ENCODE peak calls at places on chromosomes 4 and X, in eight cellular contexts. F, T, A, G, R, S, H and Q are unnamed samples. For H3K4me1, the result is how much of the 10 kb centered on the place peaks cover.

GRCh38 chrX:102835504-102836146 is 101.4 kb upstream of the RAB40AL start:
- DNase-seq in F (no peak), T (no peak), A (no peak), G (no peak), R (peak), S (peak), H (peak), Q (no peak)

GRCh38 chr4:109078724-109079123 is 223.7 kb downstream of the COL25A1 start:
- DNase-seq in F (no peak), T (no peak), A (no peak), G (no peak), R (no peak), S (no peak), H (no peak), Q (no peak)

GRCh38 chr4:90990298-90990697 is 863.1 kb downstream of the CCSER1 start:
- DNase-seq in F (no peak), T (no peak), A (no peak), G (no peak), R (no peak), S (no peak), H (no peak), Q (no peak)

GRCh38 chrX:96763608-96764007 is 79.0 kb downstream of the DIAPH2 start:
- DNase-seq in F (no peak), T (no peak), A (no peak), G (no peak), R (no peak), S (no peak), H (no peak), Q (no peak)

GRCh38 chrX:136162827-136163427 is 15.6 kb downstream of the FHL1 start:
- DNase-seq in F (peak), T (no peak), A (peak), G (peak), R (no peak), S (peak), H (peak), Q (peak)

GRCh38 chr4:129900430-129900953 is 804.5 kb downstream of the C4orf33 start:
- DNase-seq in F (no peak), T (no peak), A (no peak), G (no peak), R (no peak), S (no peak), H (no peak), Q (no peak)

GRCh38 chr4:173272987-173273386 is 61.2 kb downstream of the HMGB2 start:
- DNase-seq in F (no peak), T (no peak), A (no peak), G (no peak), R (no peak), S (no peak), H (no peak), Q (no peak)

GRCh38 chr4:6855692-6856297 is 53.8 kb upstream of the TBC1D14 start:
- DNase-seq in F (no peak), T (peak), A (no peak), G (no peak), R (no peak), S (no peak), H (no peak), Q (no peak)

GRCh38 chr4:145731026-145731425 is 51.1 kb downstream of the C4orf51 start:
- DNase-seq in F (no peak), T (no peak), A (no peak), G (no peak), R (peak), S (no peak), H (no peak), Q (no peak)

DNA sequence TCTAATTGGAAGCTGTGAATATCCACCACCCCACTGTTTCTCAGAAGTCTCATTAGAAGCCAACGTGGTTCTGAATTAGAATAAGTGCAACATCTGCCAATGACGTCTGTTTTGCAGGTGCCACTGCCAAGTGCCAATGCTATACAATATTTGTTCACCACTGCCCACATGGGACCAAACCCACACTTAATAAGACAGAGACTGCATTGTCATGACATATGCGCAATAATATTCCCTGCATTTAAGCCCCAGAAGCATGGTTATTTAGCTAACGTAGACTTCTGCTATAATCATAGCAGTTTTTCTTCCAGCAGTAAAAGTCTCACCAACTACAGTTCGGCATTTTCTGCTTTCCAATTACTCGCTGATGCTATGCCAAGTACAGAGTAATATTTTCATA is 262.5 kb upstream of the PCDH18 start:
- DNase-seq in F (no peak), T (no peak), A (no peak), G (no peak), R (no peak), S (no peak), H (no peak), Q (no peak)
- H3K27ac ChIP-seq in F (no peak), T (no peak), A (no peak), G (no peak), R (no peak), S (no peak), H (no peak), Q (no peak)

DNA sequence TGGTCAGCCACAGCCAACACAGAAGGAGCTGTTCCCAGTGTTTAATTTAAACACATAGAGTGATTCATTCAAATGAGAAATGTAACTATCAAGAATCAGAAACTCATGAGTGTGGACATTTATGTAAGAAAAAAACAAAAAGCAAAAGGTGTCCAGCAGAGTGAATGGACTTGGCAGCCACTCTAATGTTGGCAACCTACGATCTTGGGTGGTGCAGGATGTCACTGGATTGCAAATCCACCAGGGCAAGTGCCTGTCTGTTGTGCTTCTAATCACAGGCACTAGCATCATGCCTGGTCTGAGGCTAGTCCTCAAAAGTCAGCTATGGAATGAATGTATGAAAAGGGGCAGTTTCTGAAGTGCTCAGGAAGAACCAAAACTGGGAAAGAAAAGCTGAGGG is 277.7 kb upstream of the CLNK start:
- DNase-seq in F (no peak), T (no peak), A (no peak), G (no peak), R (no peak), S (no peak), H (no peak), Q (no peak)
- H3K4me1 ChIP-seq in F (under half), T (under half), A (under half), G (under half), R (under half), S (under half), H (under half), Q (under half)

GRCh38 chr4:96347582-96347981 is 507.7 kb downstream of the PDHA2 start:
- DNase-seq in F (no peak), T (no peak), A (no peak), G (no peak), R (no peak), S (no peak), H (no peak), Q (no peak)

GRCh38 chr4:96355414-96355813 is 515.5 kb downstream of the PDHA2 start:
- DNase-seq in F (no peak), T (no peak), A (no peak), G (no peak), R (no peak), S (no peak), H (no peak), Q (no peak)

GRCh38 chr4:96356591-96357360 is 516.9 kb downstream of the PDHA2 start:
- DNase-seq in F (no peak), T (no peak), A (no peak), G (no peak), R (no peak), S (no peak), H (no peak), Q (no peak)

GRCh38 chr4:96354036-96354712 is 514.3 kb downstream of the PDHA2 start:
- DNase-seq in F (no peak), T (no peak), A (no peak), G (no peak), R (no peak), S (no peak), H (no peak), Q (no peak)

GRCh38 chr4:96352051-96352517 is 512.2 kb downstream of the PDHA2 start:
- DNase-seq in F (no peak), T (no peak), A (no peak), G (no peak), R (no peak), S (peak), H (no peak), Q (no peak)
- TF ChIP-seq CTCF in F (no peak), T (no peak), A (peak), G (no peak), R (no peak), S (peak), H (peak), Q (peak)

DNA sequence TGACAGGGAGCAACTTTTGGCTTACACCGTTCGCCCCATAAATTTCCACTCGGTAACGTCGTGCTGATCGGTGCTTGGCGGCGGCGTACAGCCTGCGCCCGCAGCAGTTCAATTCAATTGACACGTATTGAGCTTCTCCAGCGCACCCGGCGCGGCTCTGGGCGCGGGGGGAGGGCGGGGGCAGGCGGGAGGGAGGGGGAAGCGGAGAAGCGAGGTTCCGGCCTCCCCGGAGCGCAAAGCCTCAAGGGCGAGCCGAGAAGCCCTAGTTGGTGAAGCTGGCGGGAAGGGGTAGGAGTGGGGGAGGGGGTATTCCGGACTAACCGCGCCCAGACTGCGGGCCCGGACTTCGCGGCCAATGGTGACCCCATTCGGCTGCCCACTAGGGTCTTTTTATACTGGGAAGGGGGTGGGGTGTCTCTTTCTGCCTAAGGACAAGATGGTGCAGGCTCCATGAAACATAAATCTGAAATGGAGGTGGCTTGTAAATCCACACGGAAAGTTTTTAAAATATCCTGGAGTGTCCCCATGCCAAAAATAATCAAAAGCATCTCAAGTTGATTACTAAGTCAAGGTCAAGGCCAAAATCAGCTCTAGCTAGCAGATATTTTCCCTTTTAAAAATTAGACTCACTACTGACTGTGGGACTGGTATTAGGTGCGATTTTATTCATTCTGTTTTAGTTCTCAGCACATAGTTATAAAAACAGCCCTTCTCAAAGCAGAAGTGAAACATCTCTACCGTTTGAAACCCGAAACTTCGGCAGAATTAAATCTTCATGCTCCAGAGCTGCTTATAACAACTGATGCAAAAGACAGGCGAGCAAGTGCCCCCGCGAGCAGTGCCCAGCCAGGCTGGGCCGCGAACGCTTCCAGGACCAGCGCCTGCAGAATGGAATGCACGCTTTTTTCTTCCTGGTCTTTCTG is 1.5 kb upstream of the BCOR start:
- DNase-seq in F (peak), T (no peak), A (peak), G (peak), R (peak), S (peak), H (peak), Q (peak)
- H3K27ac ChIP-seq in F (peak), T (peak), A (peak), G (peak), R (peak), S (no peak), H (peak), Q (peak)

DNA sequence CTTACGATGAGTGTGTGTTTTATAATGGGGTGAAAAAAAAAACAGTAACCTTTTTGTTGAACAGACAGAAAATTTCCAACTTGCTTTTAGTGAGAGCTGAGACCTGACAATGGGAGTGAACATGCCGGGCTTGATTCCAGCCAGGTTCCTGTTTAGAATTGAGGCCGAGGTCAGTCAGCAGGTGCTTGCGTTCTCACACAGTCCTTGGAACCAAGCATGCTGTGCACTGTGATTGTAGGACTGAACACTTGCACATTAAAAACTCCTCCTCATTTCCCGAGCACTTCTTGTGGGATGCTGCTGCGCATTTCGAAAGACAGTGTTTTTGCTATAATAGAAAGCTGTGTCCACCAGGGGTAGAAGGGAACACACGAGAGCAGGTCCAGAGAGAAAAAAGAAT is 51.8 kb downstream of the TMEM131L start:
- DNase-seq in F (no peak), T (peak), A (no peak), G (peak), R (peak), S (no peak), H (no peak), Q (no peak)
- H3K4me1 ChIP-seq in F (under half), T (half or more), A (half or more), G (under half), R (half or more), S (under half), H (half or more), Q (half or more)